ENCODE peak calls at places on chromosome 22, in five cellular contexts. One of them, this sample, is unnamed.
A peak's percentile ranks its signal among the peaks of the same experiment; 100 is the strongest.

GRCh38 chr22:31739795-31740201 is 10.1 kb downstream of the PRR14L start:
- DNase-seq in HEK293T: no peak
- DNase-seq in HepG2: no peak
- DNase-seq in GM12878: no peak
- DNase-seq in NT2/D1: no peak
- DNase-seq in this sample: no peak

GRCh38 chr22:22748297-22748743 is 103.9 kb downstream of the GGTLC2 start:
- DNase-seq in HEK293T: peak; percentile 59
- DNase-seq in HepG2: peak; percentile 35
- DNase-seq in GM12878: no peak
- DNase-seq in NT2/D1: no peak
- DNase-seq in this sample: peak; percentile 62

GRCh38 chr22:28600546-28601143 is 79.0 kb downstream of the TTC28 start:
- DNase-seq in HEK293T: peak; percentile 36
- DNase-seq in HepG2: peak; percentile 53
- DNase-seq in GM12878: no peak
- DNase-seq in NT2/D1: no peak
- DNase-seq in this sample: no peak

GRCh38 chr22:21567456-21568206 is at the start of gene UBE2L3:
- DNase-seq in HEK293T: peak; percentile 95
- DNase-seq in HepG2: peak; percentile 62
- DNase-seq in GM12878: no peak
- DNase-seq in NT2/D1: peak; percentile 57
- DNase-seq in this sample: peak; percentile 91

GRCh38 chr22:28894320-28894719 is 10.9 kb downstream of the ZNRF3 start:
- DNase-seq in HEK293T: no peak
- DNase-seq in HepG2: no peak
- DNase-seq in GM12878: no peak
- DNase-seq in NT2/D1: no peak
- DNase-seq in this sample: no peak

GRCh38 chr22:23383491-23384450 is 196.3 kb downstream of the IGLL1 start:
- DNase-seq in HEK293T: no peak
- DNase-seq in HepG2: no peak
- DNase-seq in GM12878: no peak
- DNase-seq in NT2/D1: no peak
- DNase-seq in this sample: peak; percentile 72

GRCh38 chr22:22752556-22753477 is 108.4 kb downstream of the GGTLC2 start:
- DNase-seq in HEK293T: no peak
- DNase-seq in HepG2: no peak
- DNase-seq in GM12878: no peak
- DNase-seq in NT2/D1: no peak
- DNase-seq in this sample: peak; percentile 38

GRCh38 chr22:29559030-29559429 is 5.5 kb upstream of the THOC5 start:
- DNase-seq in HEK293T: no peak
- DNase-seq in HepG2: no peak
- DNase-seq in GM12878: no peak
- DNase-seq in NT2/D1: no peak
- DNase-seq in this sample: no peak

GRCh38 chr22:30649430-30650007 is 13.9 kb downstream of the SLC35E4 start:
- DNase-seq in HEK293T: no peak
- DNase-seq in HepG2: no peak
- DNase-seq in GM12878: no peak
- DNase-seq in NT2/D1: no peak
- DNase-seq in this sample: no peak

GRCh38 chr22:24707477-24707816 is 67.1 kb downstream of the PIWIL3 start:
- DNase-seq in HEK293T: no peak
- DNase-seq in HepG2: no peak
- DNase-seq in GM12878: no peak
- DNase-seq in NT2/D1: no peak
- DNase-seq in this sample: no peak

GRCh38 chr22:44669725-44670027 is 32.3 kb upstream of the PRR5 start:
- DNase-seq in HEK293T: peak; percentile 70
- DNase-seq in HepG2: no peak
- DNase-seq in GM12878: no peak
- DNase-seq in NT2/D1: no peak
- DNase-seq in this sample: no peak

GRCh38 chr22:25085930-25086901 is 113.4 kb upstream of the CRYBB3 start:
- DNase-seq in HEK293T: no peak
- DNase-seq in HepG2: peak; percentile 91
- DNase-seq in GM12878: peak; percentile 79
- DNase-seq in NT2/D1: no peak
- DNase-seq in this sample: no peak

GRCh38 chr22:21707677-21708076 is 27.9 kb downstream of the YPEL1 start:
- DNase-seq in HEK293T: no peak
- DNase-seq in HepG2: no peak
- DNase-seq in GM12878: no peak
- DNase-seq in NT2/D1: no peak
- DNase-seq in this sample: no peak

GRCh38 chr22:16781764-16782329 is 43.4 kb downstream of the XKR3 start:
- DNase-seq in HEK293T: no peak
- DNase-seq in HepG2: no peak
- DNase-seq in GM12878: no peak
- DNase-seq in NT2/D1: no peak
- DNase-seq in this sample: no peak

GRCh38 chr22:30444632-30445437 is 19.3 kb downstream of the MTFP1 start:
- DNase-seq in HEK293T: peak; percentile 91
- DNase-seq in HepG2: peak; percentile 41
- DNase-seq in GM12878: no peak
- DNase-seq in NT2/D1: peak; percentile 60
- DNase-seq in this sample: peak; percentile 91

GRCh38 chr22:49155809-49156580 is 671.7 kb downstream of the BRD1 start:
- DNase-seq in HEK293T: no peak
- DNase-seq in HepG2: no peak
- DNase-seq in GM12878: no peak
- DNase-seq in NT2/D1: no peak
- DNase-seq in this sample: no peak
- TF ChIP-seq SUZ12 in HEK293T: no peak
- TF ChIP-seq SUZ12 in HepG2: no peak
- TF ChIP-seq SUZ12 in GM12878: no peak
- TF ChIP-seq SUZ12 in NT2/D1: no peak
- TF ChIP-seq SUZ12 in this sample: no peak

GRCh38 chr22:39960791-39961746 is 872 bp downstream of the TMA7B start:
- DNase-seq in HEK293T: no peak
- DNase-seq in HepG2: no peak
- DNase-seq in GM12878: peak; percentile 96
- DNase-seq in NT2/D1: no peak
- DNase-seq in this sample: no peak

GRCh38 chr22:39958916-39959639 is 1.1 kb upstream of the TMA7B start:
- DNase-seq in HEK293T: no peak
- DNase-seq in HepG2: no peak
- DNase-seq in GM12878: no peak
- DNase-seq in NT2/D1: no peak
- DNase-seq in this sample: no peak

GRCh38 chr22:39962071-39962470 is 1.9 kb downstream of the TMA7B start:
- DNase-seq in HEK293T: no peak
- DNase-seq in HepG2: no peak
- DNase-seq in GM12878: no peak
- DNase-seq in NT2/D1: no peak
- DNase-seq in this sample: no peak

GRCh38 chr22:39958009-39958711 is 2.0 kb upstream of the TMA7B start:
- DNase-seq in HEK293T: no peak
- DNase-seq in HepG2: no peak
- DNase-seq in GM12878: no peak
- DNase-seq in NT2/D1: no peak
- DNase-seq in this sample: no peak

DNA sequence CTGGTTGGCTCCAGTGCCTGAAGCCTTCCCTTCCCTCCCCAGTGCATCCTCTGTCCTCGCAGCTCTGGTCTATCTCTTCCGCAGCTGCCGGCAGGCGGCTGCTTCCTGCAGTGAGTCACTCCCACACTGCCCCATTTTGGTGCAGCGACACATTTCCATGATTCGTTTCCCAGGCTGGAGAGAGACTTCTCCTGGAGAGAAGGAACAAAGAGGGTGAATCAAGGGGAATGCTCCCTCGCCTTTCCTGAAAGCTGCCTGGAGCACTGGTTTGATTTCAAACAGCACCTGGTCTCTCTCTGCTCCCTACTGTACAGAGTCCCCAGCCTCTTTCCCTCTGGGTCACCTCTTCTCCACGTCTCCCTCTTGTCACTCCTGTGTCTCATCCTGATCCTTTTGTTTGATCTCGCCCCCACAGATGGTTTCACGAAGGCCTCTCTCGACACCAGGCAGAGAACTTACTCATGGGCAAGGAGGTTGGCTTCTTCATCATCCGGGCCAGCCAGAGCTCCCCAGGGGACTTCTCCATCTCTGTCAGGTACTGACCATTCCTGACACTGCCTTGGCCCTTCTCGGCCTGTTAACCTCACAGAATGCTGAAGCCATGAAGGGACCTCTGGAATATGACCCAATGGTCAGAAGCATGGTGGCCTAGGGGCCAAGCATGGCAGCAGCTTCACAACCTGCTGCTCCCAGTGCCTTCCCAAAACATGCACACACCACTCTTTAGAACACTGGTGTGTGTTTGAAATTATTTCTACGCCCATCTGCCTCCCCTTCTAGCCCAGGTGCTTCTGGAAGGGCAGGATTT is at the start of gene TMA7B:
- DNase-seq in HEK293T: peak; percentile 34
- DNase-seq in HepG2: no peak
- DNase-seq in GM12878: no peak
- DNase-seq in NT2/D1: peak; percentile 43
- DNase-seq in this sample: no peak
- TF ChIP-seq SUZ12 in HEK293T: no peak
- TF ChIP-seq SUZ12 in HepG2: no peak
- TF ChIP-seq SUZ12 in GM12878: no peak
- TF ChIP-seq SUZ12 in NT2/D1: no peak
- TF ChIP-seq SUZ12 in this sample: no peak

GRCh38 chr22:36193171-36193570 is 8.4 kb downstream of the APOL4 start:
- DNase-seq in HEK293T: no peak
- DNase-seq in HepG2: no peak
- DNase-seq in GM12878: no peak
- DNase-seq in NT2/D1: no peak
- DNase-seq in this sample: no peak

GRCh38 chr22:36196254-36197064 is 5.2 kb downstream of the APOL4 start:
- DNase-seq in HEK293T: no peak
- DNase-seq in HepG2: no peak
- DNase-seq in GM12878: no peak
- DNase-seq in NT2/D1: no peak
- DNase-seq in this sample: no peak

GRCh38 chr22:36194385-36194784 is 7.2 kb downstream of the APOL4 start:
- DNase-seq in HEK293T: no peak
- DNase-seq in HepG2: no peak
- DNase-seq in GM12878: no peak
- DNase-seq in NT2/D1: no peak
- DNase-seq in this sample: no peak

GRCh38 chr22:36193577-36193976 is 8.0 kb downstream of the APOL4 start:
- DNase-seq in HEK293T: no peak
- DNase-seq in HepG2: no peak
- DNase-seq in GM12878: no peak
- DNase-seq in NT2/D1: no peak
- DNase-seq in this sample: no peak

GRCh38 chr22:36194971-36195370 is 6.6 kb downstream of the APOL4 start:
- DNase-seq in HEK293T: peak; percentile 60
- DNase-seq in HepG2: peak; percentile 40
- DNase-seq in GM12878: no peak
- DNase-seq in NT2/D1: peak; percentile 43
- DNase-seq in this sample: peak; percentile 66
- TF ChIP-seq SUZ12 in HEK293T: no peak
- TF ChIP-seq SUZ12 in HepG2: no peak
- TF ChIP-seq SUZ12 in GM12878: no peak
- TF ChIP-seq SUZ12 in NT2/D1: no peak
- TF ChIP-seq SUZ12 in this sample: no peak

DNA sequence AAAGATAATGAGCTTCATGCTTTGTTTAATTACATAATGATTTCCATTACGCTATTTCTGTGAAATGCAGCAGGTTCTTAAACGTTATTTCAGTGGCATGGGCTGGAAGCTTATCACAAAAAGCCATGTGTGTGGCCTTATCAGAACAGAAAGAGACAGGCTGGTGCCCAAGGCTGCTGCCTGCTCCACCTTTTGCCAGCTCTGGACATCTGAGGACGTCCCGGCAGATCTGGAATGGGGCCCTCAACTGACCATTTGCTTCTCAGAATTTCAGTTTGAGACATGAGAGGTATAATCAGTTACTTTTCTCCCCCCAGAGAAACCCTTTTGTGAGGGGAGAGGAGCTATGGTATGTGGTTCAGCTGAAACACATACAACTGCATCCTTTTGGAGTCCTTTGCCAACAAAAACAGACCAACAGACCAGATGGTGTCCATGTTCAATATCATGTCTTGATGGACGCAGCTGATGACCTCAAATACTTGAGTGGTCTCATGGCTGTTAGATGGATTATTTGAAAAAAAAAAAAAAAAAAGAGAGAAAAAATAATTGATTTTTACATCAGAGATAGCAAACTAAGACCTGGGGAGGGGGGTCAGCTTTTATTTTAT is 8.6 kb downstream of the CDPF1 start:
- DNase-seq in HEK293T: no peak
- DNase-seq in HepG2: no peak
- DNase-seq in GM12878: no peak
- DNase-seq in NT2/D1: no peak
- DNase-seq in this sample: no peak
- TF ChIP-seq SUZ12 in HEK293T: no peak
- TF ChIP-seq SUZ12 in HepG2: no peak
- TF ChIP-seq SUZ12 in GM12878: no peak
- TF ChIP-seq SUZ12 in NT2/D1: no peak
- TF ChIP-seq SUZ12 in this sample: no peak

GRCh38 chr22:48432721-48433518 is 1394.8 kb downstream of the BRD1 start:
- DNase-seq in HEK293T: no peak
- DNase-seq in HepG2: no peak
- DNase-seq in GM12878: no peak
- DNase-seq in NT2/D1: no peak
- DNase-seq in this sample: no peak
- TF ChIP-seq SUZ12 in HEK293T: no peak
- TF ChIP-seq SUZ12 in HepG2: no peak
- TF ChIP-seq SUZ12 in GM12878: no peak
- TF ChIP-seq SUZ12 in NT2/D1: no peak
- TF ChIP-seq SUZ12 in this sample: no peak

DNA sequence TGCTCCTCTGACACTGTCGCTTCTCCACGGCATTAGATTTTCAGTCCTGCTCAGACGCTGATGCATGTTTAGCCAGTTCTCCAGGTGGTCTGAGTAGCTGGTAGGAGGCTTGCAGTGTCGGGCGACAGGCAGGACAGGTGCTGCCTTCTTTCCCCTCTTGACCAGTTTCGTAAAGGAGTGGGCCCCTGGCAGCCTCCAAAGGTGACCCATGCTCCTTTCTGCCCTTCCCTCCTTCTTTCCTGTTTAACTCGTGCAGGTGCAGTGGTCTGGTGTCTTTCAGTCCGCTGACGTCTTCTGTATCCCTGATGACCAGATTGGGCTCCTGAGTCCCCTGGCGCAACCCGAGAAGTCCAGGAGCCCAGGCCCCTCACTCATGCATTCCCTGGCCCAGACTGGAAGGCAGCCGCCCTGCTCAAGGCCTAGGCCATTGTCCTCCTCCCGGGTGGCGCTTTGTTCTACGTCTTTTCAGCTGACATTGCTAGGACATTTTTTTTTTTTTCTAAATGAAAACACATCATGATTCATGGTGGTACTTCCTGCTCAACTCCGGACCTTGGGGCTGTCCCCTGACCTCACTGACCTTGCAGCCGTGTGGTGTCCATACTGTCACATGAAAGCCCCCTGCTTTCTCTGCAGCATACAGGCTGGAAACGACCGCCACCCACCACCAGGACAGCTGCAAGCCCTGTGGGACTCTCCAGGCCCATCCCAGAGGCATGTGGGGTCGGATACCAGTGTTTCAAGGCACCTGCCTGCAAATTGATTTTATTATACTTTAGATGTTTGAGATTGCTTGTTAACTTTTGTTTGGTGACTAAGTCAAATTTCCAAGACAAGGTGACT is 25.5 kb upstream of the TXNRD2 start:
- DNase-seq in HEK293T: no peak
- DNase-seq in HepG2: no peak
- DNase-seq in GM12878: no peak
- DNase-seq in NT2/D1: no peak
- DNase-seq in this sample: no peak
- TF ChIP-seq SUZ12 in HEK293T: no peak
- TF ChIP-seq SUZ12 in HepG2: no peak
- TF ChIP-seq SUZ12 in GM12878: no peak
- TF ChIP-seq SUZ12 in NT2/D1: no peak
- TF ChIP-seq SUZ12 in this sample: no peak